ENCODE peak calls at places on chromosomes 1 and 21, in four cellular contexts. D, U, X and L are unnamed samples.

GRCh38 chr1:51518033-51518729 is 885 bp downstream of the EPS15 start:
- DNase-seq in X (peak), U (peak), D (peak), L (peak)

GRCh38 chr1:70504821-70505193 is 93.7 kb downstream of the CTH start:
- DNase-seq in U (no peak), D (no peak), X (no peak), L (no peak)

GRCh38 chr1:211589782-211590721 is 11.1 kb upstream of the SLC30A1 start:
- DNase-seq in X (peak), U (no peak), D (no peak), L (no peak)

GRCh38 chr1:230377851-230378250 is 48.3 kb downstream of the PGBD5 start:
- DNase-seq in U (no peak), D (no peak), X (no peak), L (no peak)

GRCh38 chr1:226674892-226675719 is 64.0 kb downstream of the ITPKB start:
- DNase-seq in D (no peak), X (no peak), U (peak), L (no peak)

GRCh38 chr1:220511183-220511582 is 16.8 kb upstream of the MARK1 start:
- DNase-seq in X (no peak), D (no peak), U (no peak), L (no peak)

GRCh38 chr1:46179138-46180081 is 3.1 kb upstream of the P3R3URF start:
- DNase-seq in X (peak), D (peak), U (no peak), L (peak)

GRCh38 chr1:18632711-18633427 is 2.2 kb downstream of the PAX7 start:
- DNase-seq in D (no peak), U (no peak), X (no peak), L (no peak)

GRCh38 chr1:224894915-224895314 is 34.6 kb upstream of the DNAH14 start:
- DNase-seq in U (no peak), X (peak), D (peak), L (peak)

GRCh38 chr1:13707211-13707610 is 7.2 kb downstream of the PRDM2 start:
- DNase-seq in D (no peak), U (no peak), X (no peak), L (no peak)

GRCh38 chr1:25707280-25708016 is 90.9 kb downstream of the MAN1C1 start:
- DNase-seq in X (no peak), U (no peak), D (no peak), L (no peak)

GRCh38 chr21:42143111-42143510 is 72.0 kb downstream of the UMODL1 start:
- DNase-seq in U (no peak), D (no peak), X (no peak), L (no peak)

GRCh38 chr1:228276361-228276831 is 68.6 kb downstream of the OBSCN start:
- DNase-seq in U (no peak), D (no peak), X (no peak), L (no peak)

GRCh38 chr1:199272107-199272506 is 633.3 kb downstream of the PTPRC start:
- DNase-seq in D (no peak), U (no peak), X (no peak), L (no peak)

GRCh38 chr1:246632584-246633168 is 66.4 kb downstream of the CNST start:
- DNase-seq in X (no peak), U (no peak), D (no peak), L (no peak)

GRCh38 chr1:32925360-32926142 is 24.4 kb upstream of the TMEM54 start:
- DNase-seq in X (no peak), D (peak), U (no peak), L (no peak)

GRCh38 chr21:32772281-32773047 is 909 bp upstream of the PAXBP1 start:
- DNase-seq in D (no peak), U (peak), X (peak), L (peak)

GRCh38 chr1:11180342-11180744 is 8.8 kb upstream of the ANGPTL7 start:
- DNase-seq in X (no peak), U (no peak), D (no peak), L (no peak)

GRCh38 chr1:229653420-229653819 is 27.4 kb downstream of the URB2 start:
- DNase-seq in X (no peak), D (no peak), U (no peak), L (no peak)

GRCh38 chr1:244049969-244050834 is 881 bp upstream of the ZBTB18 start:
- DNase-seq in X (no peak), D (no peak), U (no peak), L (no peak)

GRCh38 chr1:185969524-185969991 is 235.4 kb downstream of the HMCN1 start:
- DNase-seq in D (no peak), U (no peak), X (no peak), L (no peak)

GRCh38 chr1:228416217-228416971 is at the start of gene TRIM17:
- DNase-seq in X (no peak), D (peak), U (no peak), L (no peak)

GRCh38 chr1:218557731-218558130 is 212.6 kb downstream of the TGFB2 start:
- DNase-seq in D (no peak), U (no peak), X (peak), L (no peak)

GRCh38 chr1:32539584-32540571 is 651 bp downstream of the ZBTB8A start:
- DNase-seq in X (peak), U (no peak), D (no peak), L (peak)

GRCh38 chr1:207844374-207844773 is 66.6 kb downstream of the CD34 start:
- DNase-seq in X (no peak), D (no peak), U (no peak), L (no peak)

GRCh38 chr1:182888736-182889531 is 49.8 kb downstream of the DHX9 start:
- DNase-seq in D (no peak), X (peak), U (no peak), L (no peak)

GRCh38 chr1:3094863-3095780 is 26.1 kb downstream of the PRDM16 start:
- DNase-seq in U (no peak), X (no peak), D (no peak), L (no peak)

GRCh38 chr1:156319664-156320063 is 18.4 kb downstream of the CCT3 start:
- DNase-seq in X (no peak), U (no peak), D (peak), L (no peak)

GRCh38 chr1:163875927-163876320 is 554.2 kb downstream of the NUF2 start:
- DNase-seq in X (no peak), D (no peak), U (no peak), L (no peak)

GRCh38 chr1:38026592-38027200 is 14.2 kb downstream of the UTP11 start:
- DNase-seq in D (no peak), U (no peak), X (peak), L (peak)

GRCh38 chr21:14551741-14552140 is 5.6 kb upstream of the SAMSN1 start:
- DNase-seq in U (no peak), D (no peak), X (no peak), L (no peak)

GRCh38 chr21:17903029-17903806 is 84.1 kb upstream of the C21orf91 start:
- DNase-seq in X (peak), U (no peak), D (no peak), L (no peak)

GRCh38 chr1:81509619-81510018 is 291.1 kb upstream of the ADGRL2 start:
- DNase-seq in D (no peak), X (no peak), U (no peak), L (no peak)

GRCh38 chr1:22314676-22315075 is 137.0 kb upstream of the ZBTB40 start:
- DNase-seq in D (no peak), X (no peak), U (no peak), L (no peak)

GRCh38 chr1:227124461-227124860 is 184.4 kb downstream of the COQ8A start:
- DNase-seq in X (no peak), D (no peak), U (no peak), L (no peak)

GRCh38 chr21:21731626-21732025 is 733.4 kb downstream of the NCAM2 start:
- DNase-seq in D (no peak), U (no peak), X (no peak), L (no peak)

GRCh38 chr1:41242645-41243171 is 602 bp upstream of the SCMH1 start:
- DNase-seq in D (no peak), U (no peak), X (no peak), L (peak)

GRCh38 chr1:158932171-158932570 is 819 bp downstream of the PYHIN1 start:
- DNase-seq in D (no peak), X (no peak), U (no peak), L (no peak)

DNA sequence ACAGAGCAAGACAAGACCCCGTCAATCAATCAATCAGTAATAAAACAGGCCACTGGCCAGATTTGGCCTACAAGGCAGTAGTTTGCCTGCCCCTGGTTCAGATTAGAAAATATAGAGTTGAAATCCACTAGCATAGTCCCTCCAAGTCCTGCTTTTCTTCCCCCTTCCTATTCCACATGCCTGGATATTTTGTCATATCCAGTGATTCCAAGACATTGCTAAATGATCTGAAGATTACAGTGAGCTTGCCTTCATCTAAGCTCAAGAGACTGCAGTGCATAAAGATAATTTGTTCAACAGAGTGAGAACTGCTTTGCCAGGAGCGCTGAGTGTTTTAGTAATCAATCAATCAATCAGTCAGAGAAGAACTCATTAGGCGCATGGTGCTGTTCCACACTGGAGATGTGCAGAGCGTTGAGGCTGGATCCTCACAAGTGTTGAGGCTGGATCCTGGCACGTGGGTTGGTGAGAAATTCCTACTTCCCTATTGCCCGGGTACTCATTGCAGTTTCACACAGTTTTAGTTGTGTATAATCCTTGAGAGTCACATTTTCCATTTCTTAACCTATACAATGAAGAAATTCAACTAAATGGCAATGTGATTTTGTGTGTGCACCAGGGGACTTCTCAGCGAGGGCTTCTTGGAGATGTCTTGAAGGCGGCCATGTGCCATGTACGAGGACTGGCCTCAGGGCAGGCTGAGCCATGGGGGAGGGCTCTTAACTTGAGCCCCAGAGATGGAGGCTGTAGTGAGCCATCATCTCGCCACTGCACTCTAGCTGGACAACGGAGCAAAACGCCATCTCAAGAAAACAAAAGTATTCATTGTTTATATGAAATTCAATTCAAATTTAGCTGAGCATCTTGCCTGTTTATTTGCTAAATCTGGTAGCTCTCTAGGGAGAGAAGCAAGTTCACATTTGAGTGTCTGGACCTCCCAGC is 76.3 kb downstream of the TOMM20 start:
- DNase-seq in X (no peak), U (no peak), D (no peak), L (no peak)
- TF ChIP-seq FOXM1 in X (no peak), U (no peak), D (no peak), L (no peak)

GRCh38 chr1:202315576-202316168 is 26.1 kb downstream of the UBE2T start:
- DNase-seq in X (peak), D (peak), U (peak), L (peak)
- TF ChIP-seq BHLHE40 in X (peak), D (no peak), U (peak), L (no peak)

DNA sequence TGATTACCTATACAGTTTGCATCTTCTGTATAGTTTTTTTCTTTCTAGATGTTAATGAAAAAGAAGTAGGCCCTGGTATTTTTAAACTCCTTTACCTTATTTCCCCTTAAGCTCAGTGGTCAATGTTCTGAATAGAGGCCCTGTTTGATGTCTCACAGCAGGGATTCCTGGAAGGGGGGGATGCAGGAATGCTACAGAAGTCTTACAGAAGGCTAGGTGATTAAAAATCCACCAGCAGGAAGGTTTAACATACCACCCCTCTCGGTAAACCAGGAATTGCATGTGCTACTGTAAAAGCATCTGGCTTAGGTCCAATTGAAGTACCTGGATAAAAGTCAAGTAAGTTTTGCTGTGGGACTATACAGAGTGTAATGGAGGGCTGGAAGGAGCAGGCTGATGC is 78.3 kb downstream of the NOS1AP start:
- DNase-seq in U (no peak), D (peak), X (no peak), L (no peak)
- TF ChIP-seq FOXM1 in U (no peak), D (no peak), X (no peak), L (no peak)

GRCh38 chr1:236451796-236452373 is 57.8 kb downstream of the EDARADD start:
- DNase-seq in U (no peak), X (peak), D (peak), L (peak)
- TF ChIP-seq BHLHE40 in U (no peak), X (no peak), D (no peak), L (no peak)

GRCh38 chr1:210315529-210315928 is 13.2 kb upstream of the HHAT start:
- DNase-seq in X (no peak), D (no peak), U (no peak), L (no peak)

GRCh38 chr1:210313046-210313445 is 15.7 kb upstream of the HHAT start:
- DNase-seq in U (no peak), D (no peak), X (no peak), L (no peak)

GRCh38 chr1:210310562-210310961 is 18.1 kb upstream of the HHAT start:
- DNase-seq in D (no peak), U (no peak), X (no peak), L (no peak)

DNA sequence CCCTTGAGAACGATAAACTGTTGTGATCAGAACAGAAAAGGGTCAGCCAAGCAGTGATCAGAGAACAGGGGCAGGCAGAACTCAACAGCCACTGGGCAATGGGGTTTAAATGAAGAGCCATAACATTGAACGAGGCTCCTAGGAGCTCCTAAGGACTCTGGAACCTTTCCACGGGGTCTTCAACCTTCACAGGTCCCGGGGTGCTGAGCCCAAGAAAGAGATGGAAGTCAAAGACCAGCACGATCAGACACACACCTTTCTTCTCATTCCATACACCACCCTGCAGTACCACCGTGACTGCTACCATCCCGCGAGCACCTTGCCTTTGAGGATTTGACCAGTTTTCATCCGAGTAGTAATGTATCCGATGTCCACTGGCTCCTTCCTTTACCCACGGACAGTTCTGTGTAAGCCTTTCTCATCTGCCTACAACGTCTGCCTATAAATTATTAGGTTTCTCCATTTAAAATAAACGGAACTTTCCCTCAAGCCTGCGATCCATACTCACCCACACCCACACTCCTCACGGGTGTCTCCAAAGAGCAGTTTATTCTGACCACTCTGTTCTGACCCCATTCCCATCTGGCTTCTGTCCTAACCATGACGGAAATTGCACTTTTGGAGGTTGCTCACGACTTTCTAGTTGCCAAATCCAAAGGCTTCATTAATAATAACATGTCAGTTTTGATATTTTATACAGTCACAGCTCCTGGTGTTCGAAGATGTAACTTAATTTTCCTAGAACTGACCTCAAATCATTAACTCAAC is 16.8 kb upstream of the HHAT start:
- DNase-seq in U (no peak), D (no peak), X (no peak), L (no peak)
- TF ChIP-seq FOXM1 in U (no peak), D (no peak), X (no peak), L (no peak)

DNA sequence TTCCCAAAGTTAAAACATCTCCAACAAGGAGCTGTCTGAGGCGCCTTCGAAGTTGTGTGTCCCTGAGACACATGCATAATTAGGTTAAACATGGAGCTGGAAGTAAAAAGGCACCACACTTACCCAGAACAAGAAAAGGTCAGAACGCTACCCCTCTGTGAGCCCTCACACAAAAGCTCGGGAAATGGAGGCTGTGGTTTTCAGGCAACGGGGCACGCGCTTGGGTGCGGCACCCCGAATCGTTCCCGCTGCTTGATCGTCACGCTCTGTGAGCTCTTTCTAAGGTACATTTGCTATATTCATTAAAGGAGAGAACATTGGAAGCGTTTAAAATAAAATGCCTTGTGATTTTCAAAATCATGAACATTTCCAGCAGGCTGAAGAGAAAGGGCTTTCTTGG is 12.5 kb downstream of the CAPN8 start:
- DNase-seq in D (no peak), U (no peak), X (no peak), L (no peak)
- TF ChIP-seq BHLHE40 in D (no peak), U (no peak), X (no peak), L (no peak)

DNA sequence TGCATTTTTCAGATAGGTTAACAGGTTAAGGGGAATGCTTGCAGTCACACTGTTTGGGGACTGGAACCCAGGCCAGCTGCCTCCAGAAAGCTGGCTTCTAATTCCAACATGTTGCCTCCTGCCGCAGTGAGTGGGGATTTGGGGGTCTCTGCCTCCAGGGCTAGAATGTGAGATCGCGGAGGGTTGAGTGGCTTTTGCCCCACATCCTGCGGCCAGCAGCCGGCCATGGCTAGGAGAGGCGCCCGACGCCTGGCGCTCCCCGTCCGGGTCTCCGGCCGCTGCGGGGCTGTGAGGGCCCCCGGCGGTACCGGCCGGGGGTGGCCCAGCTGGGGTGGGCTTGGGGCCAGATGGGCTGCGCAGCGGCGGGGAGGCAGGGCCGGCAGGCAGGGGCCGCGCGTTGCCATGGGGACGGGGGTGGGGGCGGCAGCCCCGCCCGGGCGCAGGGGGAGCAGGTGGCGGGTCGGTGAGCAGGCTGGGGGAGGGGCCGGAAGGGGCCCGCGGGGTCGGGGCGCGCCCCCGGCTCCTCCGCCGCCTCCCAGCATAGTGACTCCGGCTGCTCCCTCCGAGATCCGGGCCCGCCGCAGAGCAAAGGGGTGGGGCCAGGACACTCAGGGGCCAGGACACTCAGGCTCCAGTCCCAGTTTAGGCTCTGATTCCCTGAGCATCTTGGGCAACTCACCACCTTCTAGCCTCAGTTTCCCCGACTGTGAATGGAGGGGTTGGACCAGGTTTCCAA is 68.5 kb upstream of the SSBP3 start:
- DNase-seq in U (no peak), X (peak), D (no peak), L (no peak)
- TF ChIP-seq FOXM1 in U (no peak), X (no peak), D (no peak), L (no peak)